ENCODE peak calls at places on chromosomes 13 and 19, in ten cellular contexts. One of them, this sample, is unnamed.
A peak's percentile ranks its signal among the peaks of the same experiment; 100 is the strongest.

GRCh38 chr13:36818483-36819063 is 449 bp upstream of the RFXAP start:
- DNase-seq in uterus: no peak
- DNase-seq in astrocyte of the spinal cord: no peak
- DNase-seq in HTR-8/SVneo: peak; percentile 5
- DNase-seq in frontal cortex: no peak
- DNase-seq in iris pigment epithelial cell: no peak
- DNase-seq in hypothalamus: no peak
- DNase-seq in putamen: no peak
- DNase-seq in nucleus accumbens: no peak
- DNase-seq in GM10248: no peak
- DNase-seq in this sample: no peak

GRCh38 chr13:75129331-75129730 is 352.6 kb downstream of the TBC1D4 start:
- DNase-seq in iris pigment epithelial cell: no peak
- DNase-seq in GM10248: no peak
- DNase-seq in HTR-8/SVneo: no peak
- DNase-seq in putamen: no peak
- DNase-seq in astrocyte of the spinal cord: no peak
- DNase-seq in hypothalamus: no peak
- DNase-seq in nucleus accumbens: no peak
- DNase-seq in frontal cortex: no peak
- DNase-seq in uterus: no peak
- DNase-seq in this sample: no peak

GRCh38 chr13:110409581-110409992 is 102.5 kb downstream of the COL4A2 start:
- DNase-seq in HTR-8/SVneo: peak; percentile 57
- DNase-seq in GM10248: no peak
- DNase-seq in astrocyte of the spinal cord: peak; percentile 94
- DNase-seq in nucleus accumbens: no peak
- DNase-seq in uterus: no peak
- DNase-seq in iris pigment epithelial cell: peak; percentile 78
- DNase-seq in hypothalamus: no peak
- DNase-seq in putamen: no peak
- DNase-seq in frontal cortex: no peak
- DNase-seq in this sample: no peak

GRCh38 chr13:27636624-27637288 is 15.1 kb downstream of the POLR1D start:
- DNase-seq in GM10248: no peak
- DNase-seq in putamen: no peak
- DNase-seq in nucleus accumbens: no peak
- DNase-seq in uterus: no peak
- DNase-seq in hypothalamus: no peak
- DNase-seq in iris pigment epithelial cell: peak; percentile 14
- DNase-seq in HTR-8/SVneo: no peak
- DNase-seq in astrocyte of the spinal cord: peak; percentile 15
- DNase-seq in frontal cortex: no peak
- DNase-seq in this sample: no peak

GRCh38 chr19:53518061-53518460 is 19.9 kb upstream of the ZNF331 start:
- DNase-seq in GM10248: no peak
- DNase-seq in uterus: no peak
- DNase-seq in hypothalamus: no peak
- DNase-seq in frontal cortex: no peak
- DNase-seq in putamen: no peak
- DNase-seq in iris pigment epithelial cell: no peak
- DNase-seq in HTR-8/SVneo: no peak
- DNase-seq in astrocyte of the spinal cord: no peak
- DNase-seq in nucleus accumbens: no peak
- DNase-seq in this sample: no peak

GRCh38 chr13:31767175-31767900 is 28.0 kb downstream of the RXFP2 start:
- DNase-seq in nucleus accumbens: no peak
- DNase-seq in astrocyte of the spinal cord: peak; percentile 83
- DNase-seq in HTR-8/SVneo: peak; percentile 29
- DNase-seq in frontal cortex: no peak
- DNase-seq in hypothalamus: no peak
- DNase-seq in GM10248: no peak
- DNase-seq in uterus: no peak
- DNase-seq in putamen: no peak
- DNase-seq in iris pigment epithelial cell: peak; percentile 47
- DNase-seq in this sample: no peak

GRCh38 chr19:19203012-19203856 is at the start of gene NR2C2AP:
- DNase-seq in nucleus accumbens: peak; percentile 60
- DNase-seq in GM10248: peak; percentile 98
- DNase-seq in iris pigment epithelial cell: peak; percentile 85
- DNase-seq in uterus: peak; percentile 92
- DNase-seq in frontal cortex: peak; percentile 98
- DNase-seq in hypothalamus: peak; percentile 80
- DNase-seq in putamen: peak; percentile 92
- DNase-seq in astrocyte of the spinal cord: peak; percentile 87
- DNase-seq in HTR-8/SVneo: peak; percentile 97
- DNase-seq in this sample: peak; percentile 95

GRCh38 chr19:48752511-48753365 is at the start of gene FUT1:
- DNase-seq in HTR-8/SVneo: peak; percentile 71
- DNase-seq in frontal cortex: peak; percentile 65
- DNase-seq in astrocyte of the spinal cord: no peak
- DNase-seq in nucleus accumbens: no peak
- DNase-seq in hypothalamus: no peak
- DNase-seq in putamen: no peak
- DNase-seq in GM10248: no peak
- DNase-seq in uterus: no peak
- DNase-seq in iris pigment epithelial cell: peak; percentile 31
- DNase-seq in this sample: peak; percentile 92

GRCh38 chr19:29658221-29658991 is 6.9 kb upstream of the PLEKHF1 start:
- DNase-seq in GM10248: no peak
- DNase-seq in putamen: no peak
- DNase-seq in uterus: no peak
- DNase-seq in frontal cortex: no peak
- DNase-seq in iris pigment epithelial cell: no peak
- DNase-seq in hypothalamus: no peak
- DNase-seq in HTR-8/SVneo: no peak
- DNase-seq in astrocyte of the spinal cord: no peak
- DNase-seq in nucleus accumbens: no peak
- DNase-seq in this sample: no peak

GRCh38 chr19:13214036-13214730 is 64.0 kb downstream of the IER2 start:
- DNase-seq in iris pigment epithelial cell: no peak
- DNase-seq in GM10248: no peak
- DNase-seq in frontal cortex: no peak
- DNase-seq in HTR-8/SVneo: no peak
- DNase-seq in putamen: no peak
- DNase-seq in astrocyte of the spinal cord: no peak
- DNase-seq in uterus: no peak
- DNase-seq in nucleus accumbens: no peak
- DNase-seq in hypothalamus: no peak
- DNase-seq in this sample: no peak

GRCh38 chr19:53158119-53158656 is 665 bp downstream of the ZNF347 start:
- DNase-seq in hypothalamus: no peak
- DNase-seq in putamen: peak; percentile 25
- DNase-seq in frontal cortex: no peak
- DNase-seq in uterus: peak; percentile 33
- DNase-seq in nucleus accumbens: peak; percentile 4
- DNase-seq in GM10248: peak; percentile 30
- DNase-seq in astrocyte of the spinal cord: peak; percentile 36
- DNase-seq in HTR-8/SVneo: no peak
- DNase-seq in iris pigment epithelial cell: peak; percentile 33
- DNase-seq in this sample: peak; percentile 40

GRCh38 chr19:27736225-27736624 is 1476.7 kb downstream of the UQCRFS1 start:
- DNase-seq in iris pigment epithelial cell: no peak
- DNase-seq in astrocyte of the spinal cord: no peak
- DNase-seq in nucleus accumbens: no peak
- DNase-seq in uterus: no peak
- DNase-seq in putamen: no peak
- DNase-seq in frontal cortex: no peak
- DNase-seq in hypothalamus: no peak
- DNase-seq in GM10248: no peak
- DNase-seq in HTR-8/SVneo: no peak
- DNase-seq in this sample: no peak

GRCh38 chr19:6216236-6216995 is 63.4 kb downstream of the MLLT1 start:
- DNase-seq in GM10248: no peak
- DNase-seq in frontal cortex: no peak
- DNase-seq in hypothalamus: no peak
- DNase-seq in uterus: peak; percentile 28
- DNase-seq in astrocyte of the spinal cord: no peak
- DNase-seq in nucleus accumbens: no peak
- DNase-seq in putamen: no peak
- DNase-seq in HTR-8/SVneo: no peak
- DNase-seq in iris pigment epithelial cell: no peak
- DNase-seq in this sample: no peak

GRCh38 chr13:99386495-99386894 is 79.3 kb upstream of the GPR183 start:
- DNase-seq in HTR-8/SVneo: no peak
- DNase-seq in astrocyte of the spinal cord: no peak
- DNase-seq in GM10248: no peak
- DNase-seq in putamen: no peak
- DNase-seq in uterus: no peak
- DNase-seq in nucleus accumbens: no peak
- DNase-seq in hypothalamus: no peak
- DNase-seq in frontal cortex: no peak
- DNase-seq in iris pigment epithelial cell: no peak
- DNase-seq in this sample: no peak

GRCh38 chr19:14519860-14520407 is 1.7 kb upstream of the DNAJB1 start:
- DNase-seq in GM10248: no peak
- DNase-seq in hypothalamus: no peak
- DNase-seq in iris pigment epithelial cell: peak; percentile 49
- DNase-seq in nucleus accumbens: no peak
- DNase-seq in uterus: no peak
- DNase-seq in HTR-8/SVneo: no peak
- DNase-seq in astrocyte of the spinal cord: peak; percentile 88
- DNase-seq in frontal cortex: no peak
- DNase-seq in putamen: no peak
- DNase-seq in this sample: peak; percentile 56

GRCh38 chr19:11737964-11738745 is 591 bp downstream of the ZNF823 start:
- DNase-seq in putamen: no peak
- DNase-seq in frontal cortex: no peak
- DNase-seq in nucleus accumbens: peak; percentile 5
- DNase-seq in HTR-8/SVneo: no peak
- DNase-seq in GM10248: peak; percentile 50
- DNase-seq in astrocyte of the spinal cord: peak; percentile 2
- DNase-seq in hypothalamus: no peak
- DNase-seq in iris pigment epithelial cell: peak; percentile 28
- DNase-seq in uterus: peak; percentile 26
- DNase-seq in this sample: peak; percentile 73